ENCODE peak calls at places on chromosomes 16 and 17, in nine cellular contexts. One of them, this sample, is unnamed.

GRCh38 chr16:88007321-88007731 is 56.1 kb downstream of the BANP start:
- DNase-seq in body of pancreas: no peak
- DNase-seq in cardiac muscle cell: no peak
- DNase-seq in left ventricle myocardium inferior: no peak
- DNase-seq in esophagus squamous epithelium: no peak
- DNase-seq in heart right ventricle: no peak
- DNase-seq in fibroblast of the aortic adventitia: no peak
- DNase-seq in uterus: no peak
- DNase-seq in dorsolateral prefrontal cortex: peak
- DNase-seq in this sample: no peak

GRCh38 chr17:73998246-73999220 is 204.9 kb upstream of the RPL38 start:
- DNase-seq in esophagus squamous epithelium: no peak
- DNase-seq in dorsolateral prefrontal cortex: no peak
- DNase-seq in body of pancreas: peak
- DNase-seq in fibroblast of the aortic adventitia: no peak
- DNase-seq in left ventricle myocardium inferior: peak
- DNase-seq in heart right ventricle: peak
- DNase-seq in uterus: peak
- DNase-seq in cardiac muscle cell: peak
- DNase-seq in this sample: no peak

GRCh38 chr16:11193494-11193893 is 62.5 kb downstream of the SOCS1 start:
- DNase-seq in cardiac muscle cell: no peak
- DNase-seq in uterus: no peak
- DNase-seq in body of pancreas: no peak
- DNase-seq in fibroblast of the aortic adventitia: no peak
- DNase-seq in heart right ventricle: no peak
- DNase-seq in dorsolateral prefrontal cortex: no peak
- DNase-seq in esophagus squamous epithelium: no peak
- DNase-seq in left ventricle myocardium inferior: no peak
- DNase-seq in this sample: no peak

GRCh38 chr16:4086153-4086552 is 30.1 kb downstream of the ADCY9 start:
- DNase-seq in cardiac muscle cell: no peak
- DNase-seq in fibroblast of the aortic adventitia: no peak
- DNase-seq in esophagus squamous epithelium: no peak
- DNase-seq in dorsolateral prefrontal cortex: no peak
- DNase-seq in uterus: no peak
- DNase-seq in heart right ventricle: peak
- DNase-seq in body of pancreas: no peak
- DNase-seq in left ventricle myocardium inferior: peak
- DNase-seq in this sample: no peak

GRCh38 chr16:19008245-19008644 is 24.5 kb downstream of the TMC7 start:
- DNase-seq in left ventricle myocardium inferior: no peak
- DNase-seq in uterus: no peak
- DNase-seq in cardiac muscle cell: no peak
- DNase-seq in dorsolateral prefrontal cortex: peak
- DNase-seq in esophagus squamous epithelium: no peak
- DNase-seq in fibroblast of the aortic adventitia: peak
- DNase-seq in heart right ventricle: no peak
- DNase-seq in body of pancreas: no peak
- DNase-seq in this sample: no peak

GRCh38 chr16:17481741-17482140 is 11.0 kb upstream of the XYLT1 start:
- DNase-seq in heart right ventricle: no peak
- DNase-seq in body of pancreas: no peak
- DNase-seq in fibroblast of the aortic adventitia: no peak
- DNase-seq in uterus: no peak
- DNase-seq in left ventricle myocardium inferior: no peak
- DNase-seq in dorsolateral prefrontal cortex: no peak
- DNase-seq in cardiac muscle cell: no peak
- DNase-seq in esophagus squamous epithelium: no peak
- DNase-seq in this sample: no peak

GRCh38 chr17:80805032-80805751 is 186.4 kb upstream of the CHMP6 start:
- DNase-seq in heart right ventricle: no peak
- DNase-seq in left ventricle myocardium inferior: no peak
- DNase-seq in cardiac muscle cell: peak
- DNase-seq in uterus: no peak
- DNase-seq in body of pancreas: no peak
- DNase-seq in esophagus squamous epithelium: no peak
- DNase-seq in fibroblast of the aortic adventitia: no peak
- DNase-seq in dorsolateral prefrontal cortex: peak
- DNase-seq in this sample: no peak

GRCh38 chr16:27226976-27227705 is 23.8 kb downstream of the KDM8 start:
- DNase-seq in fibroblast of the aortic adventitia: no peak
- DNase-seq in cardiac muscle cell: no peak
- DNase-seq in body of pancreas: no peak
- DNase-seq in heart right ventricle: no peak
- DNase-seq in dorsolateral prefrontal cortex: no peak
- DNase-seq in uterus: no peak
- DNase-seq in esophagus squamous epithelium: no peak
- DNase-seq in left ventricle myocardium inferior: no peak
- DNase-seq in this sample: no peak

GRCh38 chr17:81977211-81978091 is at the start of gene ASPSCR1:
- DNase-seq in dorsolateral prefrontal cortex: peak
- DNase-seq in heart right ventricle: peak
- DNase-seq in cardiac muscle cell: peak
- DNase-seq in esophagus squamous epithelium: peak
- DNase-seq in uterus: peak
- DNase-seq in fibroblast of the aortic adventitia: peak
- DNase-seq in body of pancreas: peak
- DNase-seq in left ventricle myocardium inferior: peak
- DNase-seq in this sample: no peak

GRCh38 chr17:81978901-81979298 is 1.5 kb downstream of the ASPSCR1 start:
- DNase-seq in heart right ventricle: no peak
- DNase-seq in body of pancreas: no peak
- DNase-seq in uterus: no peak
- DNase-seq in esophagus squamous epithelium: no peak
- DNase-seq in dorsolateral prefrontal cortex: no peak
- DNase-seq in left ventricle myocardium inferior: no peak
- DNase-seq in cardiac muscle cell: no peak
- DNase-seq in fibroblast of the aortic adventitia: no peak
- DNase-seq in this sample: no peak

GRCh38 chr17:81980122-81980521 is 2.7 kb downstream of the ASPSCR1 start:
- DNase-seq in heart right ventricle: no peak
- DNase-seq in fibroblast of the aortic adventitia: no peak
- DNase-seq in uterus: no peak
- DNase-seq in cardiac muscle cell: no peak
- DNase-seq in esophagus squamous epithelium: no peak
- DNase-seq in dorsolateral prefrontal cortex: no peak
- DNase-seq in left ventricle myocardium inferior: no peak
- DNase-seq in body of pancreas: no peak
- DNase-seq in this sample: no peak

GRCh38 chr17:81973432-81973831 is 4.0 kb upstream of the ASPSCR1 start:
- DNase-seq in uterus: no peak
- DNase-seq in cardiac muscle cell: no peak
- DNase-seq in dorsolateral prefrontal cortex: no peak
- DNase-seq in left ventricle myocardium inferior: no peak
- DNase-seq in heart right ventricle: no peak
- DNase-seq in fibroblast of the aortic adventitia: no peak
- DNase-seq in esophagus squamous epithelium: no peak
- DNase-seq in body of pancreas: no peak
- DNase-seq in this sample: no peak

DNA sequence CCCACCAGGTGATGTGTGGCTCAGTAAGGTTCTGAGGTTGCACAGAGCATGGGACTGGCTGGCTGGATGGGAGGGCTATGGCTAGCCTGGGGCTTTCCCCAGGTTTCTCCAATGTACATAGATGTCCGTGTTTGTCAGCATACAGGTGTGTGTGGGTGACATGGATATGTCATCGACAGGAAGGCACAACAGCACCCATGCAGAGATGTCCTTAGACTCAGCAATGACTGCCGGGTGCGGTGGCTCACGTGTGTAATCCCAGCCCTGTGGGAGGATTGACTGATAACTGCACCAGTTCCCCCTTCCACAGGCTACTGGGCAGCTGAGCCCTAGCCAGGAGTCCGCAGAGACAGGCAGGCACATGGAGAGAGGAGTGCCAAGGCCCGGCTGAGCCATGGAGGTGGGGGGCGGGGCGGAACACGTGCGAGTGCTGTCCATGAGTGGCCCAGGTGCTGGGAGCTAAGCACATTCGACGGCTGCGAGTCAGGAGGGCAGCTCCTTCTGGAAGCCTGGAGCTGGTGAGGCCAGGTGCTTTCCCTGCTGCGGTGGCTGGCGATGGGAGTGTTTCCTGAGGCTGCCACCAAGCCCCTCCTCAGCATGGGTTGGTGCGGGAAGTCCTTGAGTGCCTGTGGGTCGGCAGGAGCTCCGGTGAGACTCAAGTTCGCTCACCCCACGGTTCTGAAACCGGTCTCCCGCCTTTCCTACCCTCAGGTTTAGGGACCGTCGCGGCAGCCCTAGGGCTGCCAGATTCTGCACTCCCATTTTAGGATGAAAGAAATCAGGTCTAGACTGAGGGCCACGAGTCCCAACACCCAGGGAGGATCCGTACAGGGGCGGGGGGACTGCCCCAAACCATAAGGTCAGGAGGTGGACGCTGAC is 858 bp upstream of the ASPSCR1 start:
- DNase-seq in fibroblast of the aortic adventitia: no peak
- DNase-seq in body of pancreas: peak
- DNase-seq in dorsolateral prefrontal cortex: no peak
- DNase-seq in left ventricle myocardium inferior: no peak
- DNase-seq in cardiac muscle cell: no peak
- DNase-seq in heart right ventricle: no peak
- DNase-seq in esophagus squamous epithelium: no peak
- DNase-seq in uterus: no peak
- DNase-seq in this sample: no peak
- H3K4me3 ChIP-seq in fibroblast of the aortic adventitia: peak
- H3K4me3 ChIP-seq in body of pancreas: no peak
- H3K4me3 ChIP-seq in dorsolateral prefrontal cortex: peak
- H3K4me3 ChIP-seq in left ventricle myocardium inferior: peak
- H3K4me3 ChIP-seq in cardiac muscle cell: peak
- H3K4me3 ChIP-seq in heart right ventricle: peak
- H3K4me3 ChIP-seq in esophagus squamous epithelium: peak
- H3K4me3 ChIP-seq in uterus: peak
- H3K4me3 ChIP-seq in this sample: peak

GRCh38 chr17:67625971-67626370 is 91.8 kb upstream of the NOL11 start:
- DNase-seq in cardiac muscle cell: no peak
- DNase-seq in esophagus squamous epithelium: no peak
- DNase-seq in heart right ventricle: no peak
- DNase-seq in body of pancreas: no peak
- DNase-seq in fibroblast of the aortic adventitia: no peak
- DNase-seq in left ventricle myocardium inferior: no peak
- DNase-seq in dorsolateral prefrontal cortex: no peak
- DNase-seq in uterus: no peak
- DNase-seq in this sample: no peak

GRCh38 chr17:67623767-67624166 is 94.0 kb upstream of the NOL11 start:
- DNase-seq in uterus: no peak
- DNase-seq in dorsolateral prefrontal cortex: no peak
- DNase-seq in left ventricle myocardium inferior: no peak
- DNase-seq in cardiac muscle cell: no peak
- DNase-seq in heart right ventricle: no peak
- DNase-seq in fibroblast of the aortic adventitia: no peak
- DNase-seq in body of pancreas: no peak
- DNase-seq in esophagus squamous epithelium: no peak
- DNase-seq in this sample: no peak

GRCh38 chr17:67624886-67625656 is 92.7 kb upstream of the NOL11 start:
- DNase-seq in left ventricle myocardium inferior: no peak
- DNase-seq in esophagus squamous epithelium: no peak
- DNase-seq in uterus: no peak
- DNase-seq in fibroblast of the aortic adventitia: no peak
- DNase-seq in dorsolateral prefrontal cortex: no peak
- DNase-seq in cardiac muscle cell: no peak
- DNase-seq in body of pancreas: peak
- DNase-seq in heart right ventricle: no peak
- DNase-seq in this sample: no peak

GRCh38 chr17:67629963-67630320 is 87.8 kb upstream of the NOL11 start:
- DNase-seq in uterus: no peak
- DNase-seq in body of pancreas: peak
- DNase-seq in esophagus squamous epithelium: no peak
- DNase-seq in dorsolateral prefrontal cortex: no peak
- DNase-seq in left ventricle myocardium inferior: no peak
- DNase-seq in heart right ventricle: no peak
- DNase-seq in cardiac muscle cell: peak
- DNase-seq in fibroblast of the aortic adventitia: peak
- DNase-seq in this sample: no peak

GRCh38 chr17:67628580-67629013 is 89.1 kb upstream of the NOL11 start:
- DNase-seq in fibroblast of the aortic adventitia: no peak
- DNase-seq in esophagus squamous epithelium: no peak
- DNase-seq in left ventricle myocardium inferior: peak
- DNase-seq in dorsolateral prefrontal cortex: no peak
- DNase-seq in heart right ventricle: peak
- DNase-seq in uterus: no peak
- DNase-seq in body of pancreas: peak
- DNase-seq in cardiac muscle cell: no peak
- DNase-seq in this sample: no peak
- TF ChIP-seq CTCF in fibroblast of the aortic adventitia: peak
- TF ChIP-seq CTCF in esophagus squamous epithelium: no peak
- TF ChIP-seq CTCF in left ventricle myocardium inferior: peak
- TF ChIP-seq CTCF in dorsolateral prefrontal cortex: no peak
- TF ChIP-seq CTCF in heart right ventricle: no peak
- TF ChIP-seq CTCF in uterus: no peak
- TF ChIP-seq CTCF in body of pancreas: peak
- TF ChIP-seq CTCF in cardiac muscle cell: peak
- TF ChIP-seq CTCF in this sample: peak

GRCh38 chr17:48026503-48027321 is 10.9 kb downstream of the COPZ2 start:
- DNase-seq in esophagus squamous epithelium: peak
- DNase-seq in cardiac muscle cell: peak
- DNase-seq in left ventricle myocardium inferior: peak
- DNase-seq in fibroblast of the aortic adventitia: peak
- DNase-seq in body of pancreas: peak
- DNase-seq in heart right ventricle: peak
- DNase-seq in uterus: peak
- DNase-seq in dorsolateral prefrontal cortex: peak
- DNase-seq in this sample: no peak

GRCh38 chr17:48024149-48025039 is 13.2 kb downstream of the COPZ2 start:
- DNase-seq in body of pancreas: peak
- DNase-seq in uterus: peak
- DNase-seq in fibroblast of the aortic adventitia: peak
- DNase-seq in heart right ventricle: peak
- DNase-seq in esophagus squamous epithelium: no peak
- DNase-seq in dorsolateral prefrontal cortex: peak
- DNase-seq in left ventricle myocardium inferior: peak
- DNase-seq in cardiac muscle cell: peak
- DNase-seq in this sample: no peak

GRCh38 chr17:48027322-48027981 is 10.1 kb downstream of the COPZ2 start:
- DNase-seq in esophagus squamous epithelium: no peak
- DNase-seq in uterus: no peak
- DNase-seq in dorsolateral prefrontal cortex: no peak
- DNase-seq in left ventricle myocardium inferior: no peak
- DNase-seq in cardiac muscle cell: no peak
- DNase-seq in body of pancreas: no peak
- DNase-seq in fibroblast of the aortic adventitia: no peak
- DNase-seq in heart right ventricle: no peak
- DNase-seq in this sample: no peak

GRCh38 chr17:48025040-48025903 is 12.3 kb downstream of the COPZ2 start:
- DNase-seq in dorsolateral prefrontal cortex: peak
- DNase-seq in body of pancreas: peak
- DNase-seq in cardiac muscle cell: peak
- DNase-seq in esophagus squamous epithelium: peak
- DNase-seq in left ventricle myocardium inferior: peak
- DNase-seq in heart right ventricle: peak
- DNase-seq in uterus: peak
- DNase-seq in fibroblast of the aortic adventitia: peak
- DNase-seq in this sample: peak

GRCh38 chr17:48025904-48026502 is 11.6 kb downstream of the COPZ2 start:
- DNase-seq in body of pancreas: no peak
- DNase-seq in fibroblast of the aortic adventitia: no peak
- DNase-seq in esophagus squamous epithelium: no peak
- DNase-seq in left ventricle myocardium inferior: no peak
- DNase-seq in heart right ventricle: no peak
- DNase-seq in uterus: peak
- DNase-seq in dorsolateral prefrontal cortex: no peak
- DNase-seq in cardiac muscle cell: no peak
- DNase-seq in this sample: no peak
- H3K4me3 ChIP-seq in body of pancreas: no peak
- H3K4me3 ChIP-seq in fibroblast of the aortic adventitia: peak
- H3K4me3 ChIP-seq in esophagus squamous epithelium: peak
- H3K4me3 ChIP-seq in left ventricle myocardium inferior: peak
- H3K4me3 ChIP-seq in heart right ventricle: peak
- H3K4me3 ChIP-seq in uterus: peak
- H3K4me3 ChIP-seq in dorsolateral prefrontal cortex: peak
- H3K4me3 ChIP-seq in cardiac muscle cell: no peak
- H3K4me3 ChIP-seq in this sample: peak

GRCh38 chr17:57006040-57006439 is 28.1 kb downstream of the SCPEP1 start:
- DNase-seq in body of pancreas: no peak
- DNase-seq in uterus: no peak
- DNase-seq in dorsolateral prefrontal cortex: no peak
- DNase-seq in cardiac muscle cell: no peak
- DNase-seq in left ventricle myocardium inferior: no peak
- DNase-seq in heart right ventricle: no peak
- DNase-seq in esophagus squamous epithelium: no peak
- DNase-seq in fibroblast of the aortic adventitia: no peak
- DNase-seq in this sample: no peak

GRCh38 chr17:57001541-57001940 is 23.6 kb downstream of the SCPEP1 start:
- DNase-seq in fibroblast of the aortic adventitia: no peak
- DNase-seq in body of pancreas: no peak
- DNase-seq in esophagus squamous epithelium: no peak
- DNase-seq in cardiac muscle cell: no peak
- DNase-seq in dorsolateral prefrontal cortex: no peak
- DNase-seq in heart right ventricle: no peak
- DNase-seq in left ventricle myocardium inferior: no peak
- DNase-seq in uterus: no peak
- DNase-seq in this sample: no peak

GRCh38 chr17:57002904-57003303 is 25.0 kb downstream of the SCPEP1 start:
- DNase-seq in heart right ventricle: no peak
- DNase-seq in left ventricle myocardium inferior: no peak
- DNase-seq in uterus: no peak
- DNase-seq in esophagus squamous epithelium: no peak
- DNase-seq in body of pancreas: no peak
- DNase-seq in cardiac muscle cell: no peak
- DNase-seq in fibroblast of the aortic adventitia: no peak
- DNase-seq in dorsolateral prefrontal cortex: no peak
- DNase-seq in this sample: no peak

GRCh38 chr17:57008958-57009357 is 31.0 kb downstream of the SCPEP1 start:
- DNase-seq in dorsolateral prefrontal cortex: no peak
- DNase-seq in body of pancreas: no peak
- DNase-seq in left ventricle myocardium inferior: no peak
- DNase-seq in uterus: no peak
- DNase-seq in heart right ventricle: no peak
- DNase-seq in esophagus squamous epithelium: no peak
- DNase-seq in cardiac muscle cell: no peak
- DNase-seq in fibroblast of the aortic adventitia: no peak
- DNase-seq in this sample: no peak

DNA sequence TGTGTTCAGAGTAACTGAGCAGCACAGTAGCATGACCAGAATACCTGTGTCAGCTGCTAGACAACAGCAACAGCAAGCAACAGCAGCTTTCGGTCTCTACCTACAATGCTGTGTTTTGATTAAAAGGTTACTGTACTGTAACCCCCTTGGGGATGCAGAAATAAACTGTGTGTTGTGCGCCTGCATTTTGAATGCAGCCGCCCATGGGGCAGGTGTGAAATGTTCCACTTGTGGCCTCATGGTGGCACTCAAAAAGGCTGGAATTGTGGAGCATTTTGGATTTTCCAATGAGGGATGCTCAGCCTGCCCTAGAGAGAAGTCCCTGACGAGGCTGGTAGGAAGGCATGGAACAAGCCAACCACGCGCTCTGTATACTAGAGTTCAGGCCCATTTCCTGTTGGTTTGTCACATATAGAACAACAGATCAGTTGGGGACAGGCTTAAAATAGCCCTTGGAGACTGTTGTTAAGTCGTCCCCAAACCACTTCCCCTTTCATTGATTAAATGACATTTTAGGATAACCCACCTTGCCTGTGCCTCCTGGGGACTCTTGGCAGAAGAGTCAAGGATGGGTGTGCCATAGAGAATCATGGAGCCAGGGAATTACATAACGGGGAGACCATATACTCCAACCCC is 27.1 kb downstream of the SCPEP1 start:
- DNase-seq in esophagus squamous epithelium: no peak
- DNase-seq in body of pancreas: no peak
- DNase-seq in cardiac muscle cell: peak
- DNase-seq in heart right ventricle: no peak
- DNase-seq in dorsolateral prefrontal cortex: no peak
- DNase-seq in fibroblast of the aortic adventitia: no peak
- DNase-seq in uterus: no peak
- DNase-seq in left ventricle myocardium inferior: no peak
- DNase-seq in this sample: no peak
- TF ChIP-seq CTCF in esophagus squamous epithelium: peak
- TF ChIP-seq CTCF in body of pancreas: peak
- TF ChIP-seq CTCF in cardiac muscle cell: peak
- TF ChIP-seq CTCF in heart right ventricle: peak
- TF ChIP-seq CTCF in dorsolateral prefrontal cortex: peak
- TF ChIP-seq CTCF in fibroblast of the aortic adventitia: no peak
- TF ChIP-seq CTCF in uterus: no peak
- TF ChIP-seq CTCF in left ventricle myocardium inferior: peak
- TF ChIP-seq CTCF in this sample: peak

This sample was measured in epithelial cell of proximal tubule.